ENCODE peak calls at places on chromosome 6, in eight cellular contexts. K, C, R, F, Z, P, V and D are unnamed samples.

GRCh38 chr6:36266913-36267644 is 2.8 kb upstream of the PNPLA1 start:
- DNase-seq in R (no peak), Z (no peak), C (no peak), K (no peak), V (no peak), F (no peak), P (no peak), D (no peak)

GRCh38 chr6:39362487-39362865 is 40.0 kb upstream of the KCNK16 start:
- DNase-seq in C (no peak), F (no peak), R (no peak), K (no peak), P (peak), V (no peak), Z (no peak), D (no peak)

GRCh38 chr6:155436981-155437749 is 18.5 kb downstream of the NOX3 start:
- DNase-seq in Z (no peak), F (no peak), R (no peak), V (no peak), K (peak), P (no peak), C (no peak), D (no peak)

GRCh38 chr6:16158943-16159557 is 30.2 kb downstream of the MYLIP start:
- DNase-seq in V (no peak), P (no peak), C (no peak), F (no peak), R (no peak), K (no peak), Z (no peak), D (no peak)

GRCh38 chr6:11050735-11051134 is 6.6 kb upstream of the ELOVL2 start:
- DNase-seq in P (no peak), K (peak), R (no peak), Z (no peak), F (peak), C (no peak), V (no peak), D (no peak)

GRCh38 chr6:39804666-39805065 is 12.5 kb downstream of the DAAM2 start:
- DNase-seq in R (no peak), P (peak), Z (no peak), C (peak), F (peak), V (peak), K (no peak), D (no peak)

GRCh38 chr6:138157986-138158638 is 3.6 kb upstream of the ARFGEF3 start:
- DNase-seq in R (no peak), K (peak), C (no peak), F (peak), P (no peak), V (no peak), Z (no peak), D (no peak)

GRCh38 chr6:25404094-25404493 is 124.9 kb downstream of the CARMIL1 start:
- DNase-seq in C (no peak), P (no peak), F (no peak), V (no peak), R (no peak), Z (no peak), K (no peak), D (no peak)

GRCh38 chr6:112087916-112088315 is 525 bp downstream of the FAM229B start:
- DNase-seq in C (no peak), K (no peak), Z (no peak), R (no peak), F (no peak), V (no peak), P (peak), D (no peak)

GRCh38 chr6:151757506-151757955 is 50.0 kb upstream of the ESR1 start:
- DNase-seq in K (no peak), F (no peak), C (no peak), R (no peak), Z (no peak), P (no peak), V (no peak), D (no peak)

GRCh38 chr6:170108456-170108855 is 182.4 kb downstream of the DLL1 start:
- DNase-seq in R (peak), P (no peak), Z (no peak), K (no peak), F (no peak), V (no peak), C (peak), D (peak)

GRCh38 chr6:149843051-149843633 is 21.0 kb downstream of the LRP11 start:
- DNase-seq in P (no peak), C (no peak), R (no peak), K (peak), Z (no peak), F (no peak), V (no peak), D (no peak)

GRCh38 chr6:149560736-149561135 is 5.4 kb upstream of the GINM1 start:
- DNase-seq in R (no peak), C (no peak), V (no peak), K (no peak), Z (no peak), P (no peak), F (no peak), D (no peak)

GRCh38 chr6:106555767-106556166 is 73.5 kb downstream of the RTN4IP1 start:
- DNase-seq in C (no peak), P (no peak), R (no peak), Z (no peak), K (no peak), F (no peak), V (no peak), D (no peak)

GRCh38 chr6:18823782-18824386 is 436.7 kb downstream of the RNF144B start:
- DNase-seq in P (peak), R (no peak), V (no peak), F (peak), K (peak), C (no peak), Z (no peak), D (no peak)

GRCh38 chr6:160069459-160069858 is 52.2 kb upstream of the SLC22A1 start:
- DNase-seq in F (no peak), V (no peak), K (no peak), P (no peak), R (no peak), C (no peak), Z (no peak), D (no peak)

GRCh38 chr6:7909323-7910276 is 988 bp downstream of the TXNDC5 start:
- DNase-seq in V (no peak), F (peak), C (peak), Z (peak), K (peak), R (peak), P (peak), D (peak)

GRCh38 chr6:101847690-101848089 is 454.2 kb downstream of the GRIK2 start:
- DNase-seq in C (no peak), R (no peak), V (no peak), P (no peak), F (no peak), K (no peak), Z (no peak), D (no peak)
- TF ChIP-seq CTCF in C (no peak), R (no peak), V (no peak), P (no peak), F (no peak), K (no peak), Z (no peak), D (no peak)

GRCh38 chr6:14728396-14729024 is 517.4 kb upstream of the JARID2 start:
- DNase-seq in C (peak), Z (no peak), F (no peak), K (peak), P (peak), R (peak), V (no peak), D (no peak)
- TF ChIP-seq CTCF in C (no peak), Z (no peak), F (no peak), K (no peak), P (no peak), R (no peak), V (no peak), D (no peak)

DNA sequence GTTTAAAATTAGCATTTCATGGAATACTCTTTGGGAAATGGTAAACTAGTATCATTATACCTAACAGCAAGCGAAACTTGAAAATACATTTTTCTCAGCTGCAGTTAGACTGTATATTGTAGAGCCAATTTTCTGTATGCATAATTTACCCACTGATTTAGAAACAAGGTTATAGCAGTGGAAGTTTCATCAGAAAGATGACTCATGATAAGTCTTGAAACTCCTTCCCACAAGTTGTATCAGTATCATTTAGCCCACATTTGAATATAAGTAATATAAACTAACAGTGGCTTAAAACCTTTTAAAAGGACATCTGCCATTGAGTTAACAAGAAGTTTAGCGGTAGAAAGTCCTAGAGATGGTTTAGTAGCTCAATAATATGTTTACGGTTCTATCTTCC is 164.9 kb upstream of the BMP5 start:
- DNase-seq in F (peak), R (no peak), P (peak), C (no peak), Z (no peak), K (peak), V (no peak), D (no peak)
- TF ChIP-seq CTCF in F (no peak), R (no peak), P (no peak), C (no peak), Z (no peak), K (no peak), V (no peak), D (no peak)

DNA sequence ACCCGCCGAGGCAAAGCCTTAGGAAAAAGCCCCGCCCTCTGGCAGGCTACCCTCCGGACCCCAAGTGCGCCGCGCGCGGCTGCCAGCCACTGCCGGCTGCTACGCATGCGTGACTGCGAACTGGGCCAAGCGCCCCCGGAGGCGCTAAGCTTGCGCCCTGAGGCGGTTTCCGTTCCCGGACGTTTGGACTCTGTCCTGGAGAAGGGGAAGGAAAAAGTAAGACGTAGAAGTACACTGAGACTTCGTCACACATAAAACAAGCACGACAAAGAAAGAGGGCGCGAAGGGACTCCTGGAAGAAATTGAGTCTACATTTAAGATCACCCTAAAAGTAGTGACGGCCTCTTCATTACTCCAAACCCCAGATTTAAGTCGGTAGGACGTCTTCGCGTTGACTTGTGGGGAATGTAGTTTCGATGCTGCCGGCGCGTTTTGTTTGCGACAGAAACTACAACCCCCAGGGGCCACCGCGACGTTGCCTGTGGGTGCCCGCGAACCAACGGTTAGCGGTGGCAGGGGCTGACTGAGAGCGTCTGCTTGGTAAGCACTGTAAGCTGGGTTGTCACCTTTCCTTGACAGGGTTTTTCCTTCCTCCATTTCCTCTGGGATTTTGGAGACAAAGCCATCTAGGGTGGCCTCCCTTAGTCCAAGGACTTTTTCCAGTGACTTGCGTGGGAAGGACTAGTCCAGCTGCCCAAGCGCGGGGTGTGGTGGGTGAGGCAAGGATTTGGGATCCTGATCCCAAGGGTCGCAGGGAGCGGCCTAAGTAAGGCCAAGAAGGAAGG is at the start of gene CEP57L1:
- DNase-seq in V (peak), K (peak), Z (peak), C (peak), F (peak), P (peak), R (peak), D (peak)
- TF ChIP-seq CTCF in V (no peak), K (peak), Z (peak), C (no peak), F (no peak), P (peak), R (peak), D (no peak)

GRCh38 chr6:76682842-76683241 is 610.4 kb upstream of the IMPG1 start:
- DNase-seq in P (no peak), C (no peak), R (no peak), Z (no peak), V (no peak), K (peak), F (peak), D (no peak)
- TF ChIP-seq CTCF in P (peak), C (no peak), R (no peak), Z (peak), V (no peak), K (peak), F (no peak), D (no peak)

GRCh38 chr6:98039443-98039842 is 756.4 kb upstream of the MMS22L start:
- DNase-seq in P (no peak), K (no peak), V (no peak), F (no peak), Z (no peak), C (no peak), R (no peak), D (no peak)

GRCh38 chr6:98037571-98037970 is 754.6 kb upstream of the MMS22L start:
- DNase-seq in V (no peak), R (no peak), P (no peak), K (no peak), C (no peak), F (no peak), Z (no peak), D (no peak)

GRCh38 chr6:98041072-98041471 is 758.1 kb upstream of the MMS22L start:
- DNase-seq in V (no peak), F (no peak), K (no peak), Z (no peak), P (no peak), C (no peak), R (no peak), D (no peak)

GRCh38 chr6:98041921-98042320 is 758.9 kb upstream of the MMS22L start:
- DNase-seq in K (no peak), V (no peak), C (no peak), R (no peak), P (no peak), F (no peak), Z (no peak), D (no peak)

DNA sequence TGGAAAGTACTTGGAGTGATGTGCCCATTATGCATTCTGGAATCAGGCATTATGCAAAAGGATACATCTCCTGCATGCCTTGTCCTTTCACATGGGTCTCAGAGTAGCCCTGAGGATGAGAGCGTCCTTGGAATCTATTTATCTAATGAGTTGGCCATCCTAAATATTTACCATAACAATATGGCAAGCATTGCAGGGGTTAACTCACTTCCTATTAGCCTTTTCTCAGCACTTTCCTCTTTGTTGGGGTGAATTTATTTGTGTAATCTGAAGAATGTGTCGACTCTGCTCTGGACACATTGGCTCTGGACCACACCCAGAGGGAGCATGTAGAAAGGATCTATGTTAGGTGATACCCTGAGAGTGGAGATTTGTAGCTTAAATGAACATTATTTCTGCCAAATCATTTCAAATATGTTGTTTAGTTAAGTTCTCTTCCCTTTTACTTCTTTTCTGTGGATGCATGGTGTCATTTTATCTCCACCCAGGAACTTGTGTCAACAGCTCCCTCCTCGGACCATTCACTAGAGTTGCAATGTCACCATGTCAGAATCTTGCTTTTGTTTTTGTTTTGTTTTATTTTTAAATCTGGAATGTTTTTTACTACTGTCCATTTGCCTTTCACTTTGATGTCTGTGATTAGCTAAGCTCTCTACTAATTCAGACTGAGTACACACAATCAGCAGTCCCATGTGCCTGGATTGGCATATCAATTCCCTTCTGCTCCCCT is 757.0 kb upstream of the MMS22L start:
- DNase-seq in K (peak), F (peak), P (peak), Z (no peak), R (no peak), C (no peak), V (no peak), D (no peak)
- TF ChIP-seq CTCF in K (no peak), F (peak), P (peak), Z (peak), R (no peak), C (no peak), V (no peak), D (no peak)

GRCh38 chr6:43308101-43308989 is at the start of gene CRIP3:
- DNase-seq in P (peak), R (peak), F (no peak), K (peak), Z (no peak), C (peak), V (no peak), D (peak)
- TF ChIP-seq CTCF in P (peak), R (no peak), F (peak), K (peak), Z (peak), C (peak), V (peak), D (peak)

GRCh38 chr6:1255646-1256365 is 56.1 kb upstream of the FOXQ1 start:
- DNase-seq in C (no peak), R (no peak), Z (no peak), P (peak), V (no peak), K (no peak), F (no peak), D (no peak)

GRCh38 chr6:1256435-1257008 is 55.4 kb upstream of the FOXQ1 start:
- DNase-seq in V (no peak), F (no peak), R (no peak), P (no peak), Z (no peak), C (no peak), K (no peak), D (no peak)

GRCh38 chr6:1253816-1254215 is 58.1 kb upstream of the FOXQ1 start:
- DNase-seq in P (no peak), F (no peak), V (no peak), K (no peak), C (no peak), R (no peak), Z (no peak), D (no peak)

GRCh38 chr6:1251198-1252155 is 60.4 kb upstream of the FOXQ1 start:
- DNase-seq in K (no peak), F (no peak), R (no peak), C (no peak), Z (no peak), P (no peak), V (no peak), D (no peak)

DNA sequence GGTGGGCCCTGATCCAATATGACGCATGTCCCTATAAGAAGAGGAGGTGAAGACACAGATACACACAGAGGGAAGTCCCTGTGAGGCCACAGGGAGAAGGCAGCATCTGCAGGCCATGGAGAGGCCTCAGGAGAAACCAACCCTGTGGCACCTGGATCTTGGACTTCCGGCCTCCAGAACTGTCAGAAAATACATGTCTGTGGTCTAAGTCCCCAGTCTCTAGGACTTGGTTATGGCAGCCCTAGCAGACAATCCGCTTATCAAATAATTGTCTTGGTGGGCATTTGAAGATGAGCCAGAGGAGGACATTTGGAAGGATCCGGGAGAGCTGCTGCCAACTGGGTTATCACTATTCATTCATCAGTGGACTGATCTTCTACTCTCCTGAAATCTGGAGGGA is 57.6 kb upstream of the FOXQ1 start:
- DNase-seq in P (no peak), F (no peak), V (no peak), K (no peak), C (no peak), R (no peak), Z (no peak), D (no peak)
- TF ChIP-seq CTCF in P (no peak), F (no peak), V (no peak), K (no peak), C (no peak), R (no peak), Z (no peak), D (no peak)

GRCh38 chr6:1313364-1313754 is 1.5 kb downstream of the FOXQ1 start:
- DNase-seq in R (no peak), Z (no peak), C (no peak), P (no peak), V (no peak), K (no peak), F (no peak), D (no peak)

GRCh38 chr6:1314617-1315016 is 2.7 kb downstream of the FOXQ1 start:
- DNase-seq in Z (no peak), R (no peak), V (no peak), P (no peak), K (no peak), C (no peak), F (no peak), D (no peak)

GRCh38 chr6:1312444-1313363 is 806 bp downstream of the FOXQ1 start:
- DNase-seq in C (no peak), K (no peak), P (no peak), Z (no peak), R (no peak), V (no peak), F (peak), D (no peak)

GRCh38 chr6:1315201-1315559 is 3.3 kb downstream of the FOXQ1 start:
- DNase-seq in F (no peak), Z (no peak), R (no peak), P (no peak), V (no peak), C (no peak), K (no peak), D (no peak)

DNA sequence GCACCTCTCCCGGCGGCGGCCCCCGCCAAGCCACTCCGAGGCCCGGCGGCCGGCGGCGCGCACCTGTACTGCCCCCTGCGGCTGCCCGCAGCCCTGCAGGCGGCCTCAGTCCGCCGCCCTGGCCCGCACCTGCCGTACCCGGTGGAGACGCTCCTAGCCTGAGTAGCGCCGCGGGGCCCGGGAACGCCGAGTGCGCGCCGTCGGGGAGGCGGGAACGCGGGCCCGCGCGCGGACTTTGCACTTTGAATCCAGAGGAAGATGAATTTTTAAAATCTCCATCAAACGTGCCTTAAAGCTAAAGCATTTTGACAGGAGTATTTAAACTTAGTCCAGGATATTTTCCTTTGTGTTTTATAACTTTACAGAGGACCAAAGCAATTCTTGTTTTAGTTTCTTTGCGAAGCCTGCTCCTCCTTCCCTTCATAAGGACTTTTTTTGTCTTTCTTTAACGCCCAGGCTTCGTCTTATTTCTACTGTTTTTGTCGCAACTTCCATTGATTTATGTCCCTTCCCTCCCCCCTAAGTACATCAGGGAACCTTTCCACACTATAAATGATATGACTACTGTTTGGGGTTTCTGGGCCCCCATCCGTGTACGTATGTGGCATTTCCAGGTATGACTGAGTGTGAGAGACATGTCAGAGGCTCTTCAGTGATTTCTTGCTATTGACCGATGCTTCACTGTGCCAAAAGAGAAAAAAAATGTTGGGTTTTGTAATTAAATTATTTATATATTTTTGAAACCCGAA is 2.0 kb downstream of the FOXQ1 start:
- DNase-seq in R (no peak), Z (peak), V (no peak), K (no peak), F (no peak), P (no peak), C (peak), D (no peak)
- TF ChIP-seq CTCF in R (peak), Z (peak), V (peak), K (no peak), F (peak), P (no peak), C (peak), D (no peak)